ENCODE peak calls at places on chromosome 17, in eight cellular contexts. D is IMR-90, J is fibroblast of lung, F is HCT116, Q is neural progenitor cell, R is keratinocyte, L is Karpas-422, C is GM12878. M is an unnamed sample. For H3K4me1, the result is how much of the 10 kb centered on the place peaks cover.

GRCh38 chr17:40727447-40728231 is 24.1 kb upstream of the KRT24 start:
- DNase-seq in D (peak), J (peak), F (no peak), Q (no peak), R (no peak), L (no peak), C (peak), M (peak)

GRCh38 chr17:72604518-72604917 is 483.7 kb downstream of the SOX9 start:
- DNase-seq in D (no peak), J (no peak), F (no peak), Q (no peak), R (no peak), L (no peak), C (no peak), M (no peak)

GRCh38 chr17:75345514-75346167 is 56.4 kb upstream of the SLC25A19 start:
- DNase-seq in D (no peak), J (no peak), F (no peak), Q (peak), R (no peak), L (peak), C (peak), M (no peak)

GRCh38 chr17:17044846-17045561 is 2.7 kb downstream of the MPRIP start:
- DNase-seq in D (peak), J (peak), F (no peak), Q (no peak), R (no peak), L (peak), C (peak), M (peak)

GRCh38 chr17:16273499-16273898 is 56.5 kb downstream of the PIGL start:
- DNase-seq in D (peak), J (no peak), F (peak), Q (no peak), R (peak), L (no peak), C (no peak), M (peak)

GRCh38 chr17:45087496-45087975 is 26.4 kb downstream of the NMT1 start:
- DNase-seq in D (peak), J (peak), F (no peak), Q (no peak), R (no peak), L (no peak), C (no peak), M (no peak)

GRCh38 chr17:61285483-61286320 is 113.9 kb upstream of the TBX2 start:
- DNase-seq in D (peak), J (peak), F (no peak), Q (peak), R (no peak), L (no peak), C (no peak), M (peak)

GRCh38 chr17:40582328-40582901 is 17.1 kb upstream of the CCR7 start:
- DNase-seq in D (no peak), J (no peak), F (no peak), Q (no peak), R (peak), L (no peak), C (peak), M (no peak)

GRCh38 chr17:58364270-58364942 is 12.4 kb upstream of the SUPT4H1 start:
- DNase-seq in D (no peak), J (no peak), F (no peak), Q (peak), R (no peak), L (no peak), C (no peak), M (no peak)

GRCh38 chr17:78940708-78941107 is 15.5 kb upstream of the TIMP2 start:
- DNase-seq in D (peak), J (no peak), F (no peak), Q (peak), R (no peak), L (no peak), C (no peak), M (peak)

GRCh38 chr17:61405047-61405685 is 5.5 kb downstream of the TBX2 start:
- DNase-seq in D (peak), J (peak), F (no peak), Q (peak), R (no peak), L (no peak), C (no peak), M (no peak)

GRCh38 chr17:50190278-50191069 is 11.0 kb downstream of the COL1A1 start:
- DNase-seq in D (no peak), J (no peak), F (no peak), Q (no peak), R (no peak), L (no peak), C (no peak), M (no peak)

GRCh38 chr17:20986767-20987510 is 55.9 kb downstream of the USP22 start:
- DNase-seq in D (no peak), J (no peak), F (no peak), Q (no peak), R (no peak), L (no peak), C (no peak), M (no peak)

GRCh38 chr17:2309338-2310143 is 5.8 kb downstream of the SRR start:
- DNase-seq in D (peak), J (peak), F (no peak), Q (no peak), R (no peak), L (no peak), C (no peak), M (no peak)

GRCh38 chr17:66580178-66580577 is 254.7 kb upstream of the CACNG5 start:
- DNase-seq in D (peak), J (peak), F (no peak), Q (peak), R (no peak), L (no peak), C (no peak), M (no peak)

GRCh38 chr17:8881606-8882005 is 14.1 kb upstream of the PIK3R6 start:
- DNase-seq in D (no peak), J (no peak), F (no peak), Q (no peak), R (no peak), L (no peak), C (no peak), M (no peak)

GRCh38 chr17:1029196-1029911 is 32.4 kb downstream of the TIMM22 start:
- DNase-seq in D (peak), J (peak), F (no peak), Q (no peak), R (no peak), L (no peak), C (no peak), M (no peak)

GRCh38 chr17:74177018-74177450 is 26.4 kb upstream of the RPL38 start:
- DNase-seq in D (peak), J (peak), F (no peak), Q (no peak), R (peak), L (no peak), C (no peak), M (peak)

GRCh38 chr17:48051706-48052486 is 3.7 kb downstream of the NFE2L1 start:
- DNase-seq in D (peak), J (peak), F (no peak), Q (peak), R (no peak), L (no peak), C (no peak), M (no peak)

GRCh38 chr17:31819578-31819977 is 39.5 kb downstream of the COPRS start:
- DNase-seq in D (no peak), J (no peak), F (no peak), Q (no peak), R (no peak), L (no peak), C (no peak), M (no peak)

GRCh38 chr17:29595107-29595942 is 2.4 kb downstream of the ANKRD13B start:
- DNase-seq in D (peak), J (peak), F (no peak), Q (peak), R (no peak), L (no peak), C (no peak), M (peak)

GRCh38 chr17:50111687-50112655 is 16.8 kb downstream of the PDK2 start:
- DNase-seq in D (no peak), J (no peak), F (no peak), Q (peak), R (no peak), L (no peak), C (no peak), M (no peak)

GRCh38 chr17:8955560-8955959 is 9.9 kb downstream of the PIK3R5 start:
- DNase-seq in D (no peak), J (no peak), F (no peak), Q (no peak), R (no peak), L (no peak), C (no peak), M (no peak)

GRCh38 chr17:42917236-42917603 is 16.6 kb downstream of the G6PC1 start:
- DNase-seq in D (no peak), J (no peak), F (no peak), Q (no peak), R (no peak), L (no peak), C (no peak), M (no peak)

GRCh38 chr17:68288804-68289203 is 2.1 kb downstream of the SLC16A6 start:
- DNase-seq in D (no peak), J (no peak), F (no peak), Q (peak), R (no peak), L (peak), C (no peak), M (no peak)

GRCh38 chr17:62902573-62903229 is 63.3 kb upstream of the TANC2 start:
- DNase-seq in D (no peak), J (no peak), F (no peak), Q (no peak), R (no peak), L (peak), C (no peak), M (no peak)

GRCh38 chr17:17151962-17152361 is 54.2 kb downstream of the PLD6 start:
- DNase-seq in D (peak), J (peak), F (no peak), Q (no peak), R (no peak), L (no peak), C (no peak), M (peak)

GRCh38 chr17:83171661-83172060 is 92.3 kb downstream of the METRNL start:
- DNase-seq in D (no peak), J (no peak), F (no peak), Q (peak), R (no peak), L (no peak), C (no peak), M (no peak)

GRCh38 chr17:50668025-50668837 is 33.5 kb downstream of the ABCC3 start:
- DNase-seq in D (peak), J (peak), F (no peak), Q (no peak), R (no peak), L (no peak), C (no peak), M (peak)

GRCh38 chr17:35726609-35727460 is 4.6 kb upstream of the RASL10B start:
- DNase-seq in D (peak), J (peak), F (no peak), Q (no peak), R (no peak), L (peak), C (no peak), M (peak)

GRCh38 chr17:17382060-17382449 is 78.9 kb downstream of the NT5M start:
- DNase-seq in D (no peak), J (no peak), F (no peak), Q (no peak), R (no peak), L (no peak), C (no peak), M (no peak)

GRCh38 chr17:73691321-73691766 is 47.1 kb upstream of the SDK2 start:
- DNase-seq in D (no peak), J (no peak), F (no peak), Q (no peak), R (no peak), L (no peak), C (no peak), M (no peak)

GRCh38 chr17:28348979-28349378 is 8.3 kb downstream of the POLDIP2 start:
- DNase-seq in D (no peak), J (no peak), F (no peak), Q (no peak), R (no peak), L (no peak), C (no peak), M (no peak)

GRCh38 chr17:28346199-28346580 is 10.6 kb downstream of the TNFAIP1 start:
- DNase-seq in D (no peak), J (no peak), F (no peak), Q (peak), R (no peak), L (no peak), C (no peak), M (no peak)

GRCh38 chr17:28346746-28347246 is 10.5 kb downstream of the POLDIP2 start:
- DNase-seq in D (no peak), J (peak), F (no peak), Q (peak), R (no peak), L (no peak), C (no peak), M (no peak)

GRCh38 chr17:28345420-28346198 is 10.0 kb downstream of the TNFAIP1 start:
- DNase-seq in D (no peak), J (no peak), F (no peak), Q (no peak), R (no peak), L (no peak), C (no peak), M (no peak)

GRCh38 chr17:28347261-28347891 is 10.0 kb downstream of the POLDIP2 start:
- DNase-seq in D (peak), J (peak), F (no peak), Q (no peak), R (peak), L (no peak), C (no peak), M (peak)
- H3K4me1 ChIP-seq in D (under half), J (under half), F (under half), Q (under half), R (under half), L (under half), C (under half), M (under half)

DNA sequence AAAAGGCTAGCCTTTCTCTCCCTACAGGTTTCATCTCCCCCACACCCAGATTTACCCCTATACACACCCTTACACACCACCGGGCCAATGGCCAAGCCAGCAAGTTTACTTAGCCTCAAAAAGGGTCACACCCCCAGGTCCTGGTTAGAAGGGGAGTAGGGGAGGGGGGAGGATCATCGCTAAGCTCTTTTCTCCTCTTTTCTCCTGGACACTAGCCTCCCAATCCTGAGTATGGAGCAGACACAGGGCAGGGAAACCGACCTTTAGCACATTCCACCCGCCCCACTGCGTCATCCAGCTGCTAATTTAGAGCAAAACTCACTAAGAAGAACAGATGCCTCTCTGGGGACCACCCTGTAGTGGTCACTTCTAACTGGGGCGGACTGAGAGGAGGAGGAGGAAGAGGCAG is 4.4 kb downstream of the ACLY start:
- DNase-seq in D (peak), J (peak), F (no peak), Q (peak), R (no peak), L (no peak), C (no peak), M (no peak)
- H3K4me2 ChIP-seq in D (no peak), J (peak), F (no peak), Q (peak), R (no peak), L (no peak), C (no peak), M (no peak)

GRCh38 chr17:77472837-77473214 is 332.1 kb downstream of the SEC14L1 start:
- DNase-seq in D (no peak), J (no peak), F (no peak), Q (no peak), R (no peak), L (no peak), C (no peak), M (no peak)
- H3K9ac ChIP-seq in D (no peak), J (no peak), F (peak), Q (no peak), R (no peak), L (peak), C (peak), M (no peak)

GRCh38 chr17:14308636-14308964 is 7.7 kb downstream of the HS3ST3B1 start:
- DNase-seq in D (no peak), J (no peak), F (no peak), Q (no peak), R (no peak), L (no peak), C (no peak), M (no peak)

GRCh38 chr17:14310101-14310500 is 9.2 kb downstream of the HS3ST3B1 start:
- DNase-seq in D (no peak), J (no peak), F (no peak), Q (peak), R (no peak), L (no peak), C (no peak), M (no peak)

GRCh38 chr17:14310584-14310983 is 9.7 kb downstream of the HS3ST3B1 start:
- DNase-seq in D (no peak), J (no peak), F (no peak), Q (peak), R (no peak), L (no peak), C (no peak), M (no peak)

GRCh38 chr17:14307560-14308024 is 6.7 kb downstream of the HS3ST3B1 start:
- DNase-seq in D (peak), J (peak), F (no peak), Q (no peak), R (no peak), L (no peak), C (no peak), M (no peak)

GRCh38 chr17:14308965-14309879 is 8.3 kb downstream of the HS3ST3B1 start:
- DNase-seq in D (peak), J (peak), F (no peak), Q (peak), R (peak), L (no peak), C (no peak), M (peak)
- H3K4me1 ChIP-seq in D (under half), J (under half), F (under half), Q (under half), R (under half), L (under half), C (under half), M (under half)

DNA sequence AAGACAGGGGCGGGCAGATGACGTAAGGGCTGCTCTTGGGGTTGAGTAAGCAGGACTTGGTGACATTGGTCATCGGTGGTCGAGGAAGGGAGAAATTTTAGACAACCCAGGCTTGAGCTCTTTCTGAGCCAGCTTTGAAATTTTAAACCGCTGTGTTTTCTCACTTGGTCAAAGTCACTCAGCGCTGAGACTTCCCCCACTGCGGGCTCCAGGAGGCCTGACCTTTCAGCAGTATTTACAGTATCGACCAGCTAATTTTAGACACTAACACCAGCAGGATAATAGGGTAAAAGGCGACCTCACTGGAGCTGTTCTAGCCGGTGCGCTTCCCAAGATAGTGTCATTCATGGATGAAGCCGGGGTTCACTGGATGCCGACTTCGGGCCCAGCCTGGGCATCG is 29.7 kb upstream of the WSCD1 start:
- DNase-seq in D (no peak), J (peak), F (no peak), Q (no peak), R (no peak), L (no peak), C (no peak), M (no peak)
- H3K4me2 ChIP-seq in D (no peak), J (no peak), F (no peak), Q (no peak), R (no peak), L (no peak), C (no peak), M (no peak)

DNA sequence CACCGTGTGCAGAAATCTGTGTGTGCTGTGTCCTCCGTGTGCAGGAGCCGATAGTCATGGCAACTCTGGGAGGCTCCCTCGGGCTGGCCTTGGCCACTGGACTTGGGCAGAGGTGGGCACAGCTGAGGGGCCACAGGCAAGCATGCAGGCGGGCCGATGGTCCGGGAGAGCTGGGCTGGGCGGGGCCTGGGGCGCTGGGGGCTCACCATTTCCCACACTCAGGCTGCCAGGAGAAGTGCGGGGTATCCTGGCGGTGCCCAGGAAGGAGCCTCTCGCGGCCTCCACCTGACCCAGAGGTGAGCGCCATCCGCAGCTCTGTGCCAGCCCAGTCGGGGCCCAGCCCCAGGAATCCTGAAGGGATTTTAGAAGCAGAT is 28.4 kb downstream of the BAHCC1 start:
- DNase-seq in D (no peak), J (no peak), F (no peak), Q (no peak), R (no peak), L (no peak), C (no peak), M (no peak)
- H3K9ac ChIP-seq in D (peak), J (peak), F (peak), Q (no peak), R (peak), L (no peak), C (no peak), M (peak)

M was measured in PC-3.